ENCODE peak calls at places on chromosomes 11 and 22, in six cellular contexts. D is NCI-H510A treated with DMSO at 0.1 percent for 48 hours, R is T-helper 9 cell, I is GM04504, L is Ammon's horn, Q is NCI-H1417. S is an unnamed sample.

GRCh38 chr11:83140691-83141455 is 16.1 kb upstream of the PCF11 start:
- DNase-seq in D (no peak), R (no peak), I (no peak), L (no peak), Q (no peak), S (no peak)

GRCh38 chr11:64659417-64660144 is 63.4 kb downstream of the NRXN2 start:
- DNase-seq in D (no peak), R (no peak), I (peak; percentile 90), L (peak; percentile 70), Q (no peak), S (peak; percentile 79)

GRCh38 chr11:33375236-33375635 is 118.1 kb downstream of the HIPK3 start:
- DNase-seq in D (no peak), R (no peak), I (no peak), L (no peak), Q (peak; percentile 34), S (no peak)

GRCh38 chr11:64313491-64314145 is 3.7 kb downstream of the TRMT112 start:
- DNase-seq in D (no peak), R (no peak), I (no peak), L (peak; percentile 14), Q (no peak), S (no peak)

GRCh38 chr22:24938741-24939341 is 7.7 kb downstream of the LHFPL7 start:
- DNase-seq in D (peak; percentile 78), R (no peak), I (no peak), L (peak; percentile 37), Q (peak; percentile 8), S (no peak)

GRCh38 chr22:39130892-39131855 is 21.3 kb downstream of the CBX7 start:
- DNase-seq in D (no peak), R (no peak), I (no peak), L (no peak), Q (no peak), S (no peak)

GRCh38 chr11:13550761-13551160 is 55.0 kb upstream of the PTH start:
- DNase-seq in D (no peak), R (no peak), I (no peak), L (no peak), Q (no peak), S (no peak)

GRCh38 chr22:50481440-50482106 is at the start of gene ADM2:
- DNase-seq in D (no peak), R (peak; percentile 61), I (no peak), L (no peak), Q (no peak), S (no peak)

GRCh38 chr11:64437426-64437825 is 78.5 kb downstream of the RPS6KA4 start:
- DNase-seq in D (no peak), R (no peak), I (no peak), L (no peak), Q (no peak), S (no peak)

GRCh38 chr11:95149659-95150294 is 60.1 kb downstream of the ENDOD1 start:
- DNase-seq in D (peak; percentile 30), R (no peak), I (no peak), L (peak; percentile 90), Q (peak; percentile 73), S (no peak)

GRCh38 chr22:28822930-28823481 is 22.6 kb upstream of the XBP1 start:
- DNase-seq in D (peak; percentile 84), R (no peak), I (no peak), L (no peak), Q (peak; percentile 69), S (no peak)

GRCh38 chr11:72460091-72460647 is 25.8 kb upstream of the CLPB start:
- DNase-seq in D (no peak), R (no peak), I (no peak), L (no peak), Q (no peak), S (no peak)

GRCh38 chr11:93160808-93161207 is 37.0 kb downstream of the SLC36A4 start:
- DNase-seq in D (no peak), R (no peak), I (no peak), L (no peak), Q (no peak), S (no peak)

GRCh38 chr11:74532496-74533246 is 39.1 kb upstream of the LIPT2 start:
- DNase-seq in D (peak; percentile 70), R (no peak), I (no peak), L (no peak), Q (peak; percentile 33), S (no peak)

GRCh38 chr22:24496661-24497060 is 1.5 kb downstream of the UPB1 start:
- DNase-seq in D (no peak), R (no peak), I (no peak), L (no peak), Q (no peak), S (no peak)

GRCh38 chr11:112320668-112321067 is 60.0 kb upstream of the PLET1 start:
- DNase-seq in D (peak; percentile 33), R (no peak), I (peak; percentile 24), L (peak; percentile 31), Q (no peak), S (no peak)

GRCh38 chr11:15114501-15115475 is at the start of gene INSC:
- DNase-seq in D (no peak), R (no peak), I (no peak), L (no peak), Q (peak; percentile 40), S (no peak)

GRCh38 chr11:23021287-23021863 is 161.1 kb upstream of the CCDC179 start:
- DNase-seq in D (peak; percentile 1), R (no peak), I (peak; percentile 17), L (peak; percentile 40), Q (peak; percentile 27), S (no peak)

GRCh38 chr22:29842740-29843139 is 4.7 kb upstream of the ASCC2 start:
- DNase-seq in D (no peak), R (no peak), I (peak; percentile 90), L (no peak), Q (no peak), S (peak; percentile 58)

GRCh38 chr22:29167032-29167911 is 38.4 kb upstream of the EMID1 start:
- DNase-seq in D (no peak), R (no peak), I (no peak), L (no peak), Q (no peak), S (no peak)

GRCh38 chr11:77502501-77502900 is 28.6 kb upstream of the PAK1 start:
- DNase-seq in D (no peak), R (no peak), I (no peak), L (no peak), Q (no peak), S (no peak)

GRCh38 chr11:123628936-123629683 is 25.3 kb downstream of the SCN3B start:
- DNase-seq in D (no peak), R (no peak), I (no peak), L (no peak), Q (no peak), S (no peak)

GRCh38 chr11:94305146-94305545 is 766 bp downstream of the IZUMO1R start:
- DNase-seq in D (no peak), R (no peak), I (no peak), L (no peak), Q (no peak), S (no peak)

GRCh38 chr11:16266021-16266420 is 90.3 kb downstream of the SOX6 start:
- DNase-seq in D (no peak), R (no peak), I (no peak), L (no peak), Q (no peak), S (no peak)

GRCh38 chr11:33687733-33688479 is 12.7 kb downstream of the C11orf91 start:
- DNase-seq in D (peak; percentile 36), R (no peak), I (no peak), L (peak; percentile 84), Q (peak; percentile 67), S (no peak)

GRCh38 chr11:111718436-111719325 is 47.5 kb downstream of the PPP2R1B start:
- DNase-seq in D (peak; percentile 6), R (no peak), I (no peak), L (no peak), Q (no peak), S (peak; percentile 54)

GRCh38 chr11:45056529-45056928 is 89.9 kb upstream of the PRDM11 start:
- DNase-seq in D (no peak), R (no peak), I (no peak), L (no peak), Q (no peak), S (no peak)

GRCh38 chr11:64074239-64074638 is 38.5 kb downstream of the FLRT1 start:
- DNase-seq in D (no peak), R (no peak), I (no peak), L (no peak), Q (no peak), S (no peak)

GRCh38 chr22:46546466-46547178 is 9.2 kb upstream of the CELSR1 start:
- DNase-seq in D (no peak), R (no peak), I (no peak), L (peak; percentile 25), Q (no peak), S (no peak)

GRCh38 chr11:36540998-36541397 is 26.8 kb upstream of the RAG1 start:
- DNase-seq in D (peak; percentile 16), R (no peak), I (peak; percentile 19), L (peak; percentile 57), Q (peak; percentile 42), S (peak; percentile 2)

GRCh38 chr22:46072981-46073682 is 77.2 kb upstream of the PPARA start:
- DNase-seq in D (no peak), R (no peak), I (no peak), L (no peak), Q (no peak), S (no peak)

GRCh38 chr22:47245286-47245685 is 482.8 kb downstream of the TBC1D22A start:
- DNase-seq in D (no peak), R (no peak), I (no peak), L (no peak), Q (no peak), S (no peak)

GRCh38 chr11:17762309-17762974 is 27.9 kb downstream of the KCNC1 start:
- DNase-seq in D (no peak), R (no peak), I (no peak), L (no peak), Q (no peak), S (no peak)

GRCh38 chr11:107354780-107355179 is 102.8 kb downstream of the CWF19L2 start:
- DNase-seq in D (no peak), R (no peak), I (no peak), L (no peak), Q (no peak), S (no peak)

GRCh38 chr22:41822289-41823057 is 10.4 kb upstream of the SREBF2 start:
- DNase-seq in D (peak; percentile 52), R (no peak), I (no peak), L (peak; percentile 62), Q (no peak), S (peak; percentile 32)

GRCh38 chr22:40204331-40205116 is 26.8 kb downstream of the TNRC6B start:
- DNase-seq in D (no peak), R (no peak), I (peak; percentile 78), L (no peak), Q (peak; percentile 26), S (peak; percentile 44)

S was measured in AG09309.